ENCODE peak calls at places on chromosomes 6 and 20, in four cellular contexts. D is cardiac muscle cell, W is astrocyte, E is breast epithelium. X is an unnamed sample. For H3K4me1, the result is how much of the 10 kb centered on the place peaks cover.

GRCh38 chr20:13844296-13844695 is 59.5 kb downstream of the NDUFAF5 start:
- DNase-seq in E (no peak), W (no peak), D (no peak), X (no peak)

GRCh38 chr6:170172825-170173231 is 118.0 kb downstream of the DLL1 start:
- DNase-seq in W (no peak), D (no peak), E (peak), X (no peak)

GRCh38 chr20:43799150-43799711 is 72.4 kb upstream of the GTSF1L start:
- DNase-seq in D (peak), E (no peak), W (no peak), X (no peak)

GRCh38 chr6:117169060-117169635 is 96.2 kb upstream of the VGLL2 start:
- DNase-seq in W (no peak), D (no peak), E (no peak), X (no peak)

GRCh38 chr6:87755697-87756671 is 54.0 kb upstream of the AKIRIN2 start:
- DNase-seq in W (peak), D (peak), E (no peak), X (no peak)

GRCh38 chr20:47809161-47809560 is 23.9 kb upstream of the SULF2 start:
- DNase-seq in E (no peak), D (no peak), W (no peak), X (no peak)

GRCh38 chr6:8137529-8137939 is 35.2 kb upstream of the EEF1E1 start:
- DNase-seq in W (no peak), E (no peak), D (no peak), X (no peak)

GRCh38 chr6:108667984-108668383 is 107.3 kb downstream of the FOXO3 start:
- DNase-seq in W (peak), D (peak), E (no peak), X (no peak)

GRCh38 chr20:62655291-62656204 is 13.2 kb downstream of the SLCO4A1 start:
- DNase-seq in D (no peak), W (no peak), E (no peak), X (no peak)

GRCh38 chr20:42531675-42531985 is 658.1 kb downstream of the PTPRT start:
- DNase-seq in W (no peak), E (no peak), D (no peak), X (no peak)

GRCh38 chr20:21125072-21125848 is 622 bp upstream of the KIZ start:
- DNase-seq in D (peak), W (peak), E (no peak), X (no peak)

GRCh38 chr6:144139817-144140216 is 10.5 kb upstream of the STX11 start:
- DNase-seq in W (no peak), D (no peak), E (no peak), X (no peak)

GRCh38 chr20:14612389-14612788 is 275.0 kb upstream of the FLRT3 start:
- DNase-seq in W (no peak), D (peak), E (no peak), X (no peak)

GRCh38 chr20:64176548-64177419 is 12.5 kb downstream of the MYT1 start:
- DNase-seq in E (no peak), D (no peak), W (no peak), X (no peak)

GRCh38 chr20:57882451-57883161 is 172.8 kb upstream of the PMEPA1 start:
- DNase-seq in D (no peak), W (peak), E (no peak), X (no peak)

GRCh38 chr6:99093781-99094180 is 146.0 kb upstream of the FBXL4 start:
- DNase-seq in E (no peak), W (no peak), D (no peak), X (no peak)

GRCh38 chr6:141488466-141488865 is 644.3 kb upstream of the GJE1 start:
- DNase-seq in W (no peak), E (no peak), D (peak), X (no peak)

GRCh38 chr6:17470953-17471335 is 77.5 kb downstream of the CAP2 start:
- DNase-seq in W (peak), E (no peak), D (peak), X (no peak)

GRCh38 chr20:35279040-35279439 is 1.1 kb upstream of the MMP24OS start:
- DNase-seq in D (no peak), W (no peak), E (no peak), X (no peak)

GRCh38 chr6:15539722-15540270 is 123.0 kb downstream of the DTNBP1 start:
- DNase-seq in W (no peak), D (peak), E (no peak), X (no peak)

GRCh38 chr6:161414800-161415199 is 140.9 kb upstream of the AGPAT4 start:
- DNase-seq in D (no peak), W (no peak), E (no peak), X (no peak)

GRCh38 chr6:78561015-78561414 is 306.3 kb upstream of the IRAK1BP1 start:
- DNase-seq in D (peak), W (peak), E (no peak), X (no peak)

GRCh38 chr6:133707456-133707855 is 181.5 kb upstream of the TCF21 start:
- DNase-seq in D (peak), E (no peak), W (peak), X (no peak)

GRCh38 chr20:8190043-8190880 is 58.2 kb downstream of the PLCB1 start:
- DNase-seq in D (no peak), E (no peak), W (no peak), X (no peak)

GRCh38 chr20:1900321-1900791 is 5.1 kb downstream of the SIRPA start:
- DNase-seq in W (peak), D (peak), E (no peak), X (no peak)

GRCh38 chr6:23650676-23651075 is 475.3 kb upstream of the NRSN1 start:
- DNase-seq in D (no peak), W (no peak), E (no peak), X (no peak)

GRCh38 chr20:13648291-13648690 is 9.6 kb upstream of the TASP1 start:
- DNase-seq in D (no peak), E (no peak), W (no peak), X (no peak)

GRCh38 chr6:138977242-138977641 is 10.8 kb downstream of the REPS1 start:
- DNase-seq in D (no peak), W (no peak), E (no peak), X (no peak)

GRCh38 chr6:138978229-138978628 is 9.8 kb downstream of the REPS1 start:
- DNase-seq in E (no peak), W (no peak), D (no peak), X (no peak)

GRCh38 chr6:138975815-138976214 is 12.2 kb downstream of the REPS1 start:
- DNase-seq in E (no peak), W (no peak), D (no peak), X (no peak)

GRCh38 chr6:138979365-138979764 is 8.7 kb downstream of the REPS1 start:
- DNase-seq in W (no peak), E (no peak), D (peak), X (no peak)

GRCh38 chr6:138977646-138978167 is 10.3 kb downstream of the REPS1 start:
- DNase-seq in D (no peak), W (no peak), E (no peak), X (no peak)
- H3K4me1 ChIP-seq in D (under half), W (under half), E (under half), X (under half)

GRCh38 chr6:82954937-82955577 is 110.6 kb downstream of the UBE3D start:
- DNase-seq in D (no peak), W (peak), E (no peak), X (no peak)
- H3K27ac ChIP-seq in D (no peak), W (peak), E (no peak), X (no peak)

GRCh38 chr20:53867741-53868351 is 202.5 kb downstream of the BCAS1 start:
- DNase-seq in W (no peak), D (no peak), E (no peak), X (no peak)

GRCh38 chr20:53871541-53871940 is 198.9 kb downstream of the BCAS1 start:
- DNase-seq in E (no peak), W (no peak), D (no peak), X (no peak)

GRCh38 chr20:53872081-53872541 is 198.3 kb downstream of the BCAS1 start:
- DNase-seq in W (no peak), D (no peak), E (no peak), X (no peak)

GRCh38 chr20:53870426-53871199 is 199.8 kb downstream of the BCAS1 start:
- DNase-seq in D (no peak), E (no peak), W (no peak), X (no peak)

GRCh38 chr20:53869466-53870258 is 200.7 kb downstream of the BCAS1 start:
- DNase-seq in D (peak), E (peak), W (peak), X (peak)
- H3K4me1 ChIP-seq in D (under half), E (under half), W (under half), X (under half)

GRCh38 chr6:11469684-11470083 is 67.9 kb upstream of the TMEM170B start:
- DNase-seq in W (no peak), D (no peak), E (no peak), X (no peak)

GRCh38 chr6:11467364-11467763 is 70.2 kb upstream of the TMEM170B start:
- DNase-seq in D (no peak), E (no peak), W (no peak), X (no peak)

GRCh38 chr6:11471261-11471660 is 66.3 kb upstream of the TMEM170B start:
- DNase-seq in W (no peak), D (no peak), E (no peak), X (no peak)

GRCh38 chr6:11475019-11475418 is 62.5 kb upstream of the TMEM170B start:
- DNase-seq in D (no peak), W (no peak), E (no peak), X (no peak)

GRCh38 chr6:11473008-11473740 is 64.4 kb upstream of the TMEM170B start:
- DNase-seq in D (peak), W (no peak), E (no peak), X (no peak)
- H3K27ac ChIP-seq in D (no peak), W (no peak), E (peak), X (no peak)

GRCh38 chr6:143007626-143008025 is 53.1 kb upstream of the AIG1 start:
- DNase-seq in D (peak), W (no peak), E (no peak), X (no peak)
- H3K4me1 ChIP-seq in D (under half), W (under half), E (under half), X (under half)

DNA sequence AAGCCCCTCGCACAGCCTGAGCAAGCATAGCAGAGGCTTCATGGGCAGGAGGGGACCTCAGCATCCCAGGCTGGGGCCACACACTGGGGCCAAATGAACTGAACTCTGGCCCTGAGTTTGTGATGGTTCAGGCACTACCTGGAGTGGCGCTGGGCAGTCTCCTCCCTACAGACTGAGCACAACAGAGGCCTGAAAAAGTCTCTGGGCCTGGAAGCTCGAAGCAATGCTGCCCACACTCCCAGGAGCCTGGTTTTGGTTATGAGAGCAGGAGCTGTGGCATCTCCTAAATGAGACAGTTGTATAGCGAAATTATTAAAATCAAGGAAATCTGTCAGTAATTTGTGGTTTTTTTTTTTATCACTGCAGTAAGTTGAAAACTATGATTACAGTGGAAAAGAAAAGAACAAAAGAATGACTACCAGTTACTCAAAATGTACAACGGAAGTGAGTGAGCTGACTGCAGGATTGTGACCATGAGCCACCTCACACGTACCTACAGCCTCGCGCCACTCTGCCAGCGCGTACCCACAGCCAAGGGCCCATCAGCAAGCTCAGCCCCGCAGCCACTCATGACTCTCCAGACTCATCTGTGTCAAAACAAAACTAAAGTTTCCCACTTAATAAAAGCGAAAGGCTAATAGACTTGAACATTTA is 176.9 kb downstream of the FOXC1 start:
- DNase-seq in E (no peak), W (no peak), D (no peak), X (no peak)
- H3K27ac ChIP-seq in E (no peak), W (no peak), D (no peak), X (peak)

GRCh38 chr6:167679791-167680604 is 146.7 kb upstream of the AFDN start:
- DNase-seq in E (no peak), W (no peak), D (no peak), X (no peak)
- H3K4me1 ChIP-seq in E (under half), W (under half), D (under half), X (under half)

GRCh38 chr6:75481394-75481793 is 12.2 kb downstream of the FILIP1 start:
- DNase-seq in D (no peak), W (peak), E (no peak), X (no peak)
- H3K27ac ChIP-seq in D (peak), W (no peak), E (peak), X (peak)